ENCODE peak calls at places on chromosomes 1 and 21, in five cellular contexts. U is psoas muscle, Y is tibial artery, I is right atrium auricular region, W is PC-3. N is an unnamed sample.

GRCh38 chr1:111006556-111006955 is 42.8 kb upstream of the LRIF1 start:
- DNase-seq in U (no peak), Y (no peak), I (no peak), W (no peak), N (no peak)

GRCh38 chr1:203999618-204000017 is 73.3 kb upstream of the SOX13 start:
- DNase-seq in U (no peak), Y (no peak), I (no peak), W (no peak), N (no peak)

GRCh38 chr1:184166495-184166894 is 115.0 kb downstream of the TSEN15 start:
- DNase-seq in U (no peak), Y (no peak), I (no peak), W (no peak), N (no peak)

GRCh38 chr21:35020446-35020845 is 28.7 kb downstream of the RUNX1 start:
- DNase-seq in U (no peak), Y (no peak), I (no peak), W (no peak), N (no peak)

GRCh38 chr1:157310401-157310800 is 172.2 kb upstream of the ETV3 start:
- DNase-seq in U (no peak), Y (no peak), I (no peak), W (no peak), N (no peak)

GRCh38 chr1:6112690-6113005 is 67.0 kb downstream of the KCNAB2 start:
- DNase-seq in U (peak; percentile 32), Y (no peak), I (no peak), W (no peak), N (no peak)

GRCh38 chr1:219798283-219799030 is 129.9 kb downstream of the SLC30A10 start:
- DNase-seq in U (no peak), Y (no peak), I (no peak), W (peak; percentile 84), N (no peak)

GRCh38 chr1:41449326-41449921 is 35.1 kb downstream of the EDN2 start:
- DNase-seq in U (no peak), Y (no peak), I (no peak), W (no peak), N (no peak)

GRCh38 chr1:30410153-30410851 is 313.1 kb downstream of the MATN1 start:
- DNase-seq in U (no peak), Y (peak; percentile 40), I (peak; percentile 32), W (no peak), N (no peak)

GRCh38 chr1:24266398-24266941 is 52.7 kb upstream of the GRHL3 start:
- DNase-seq in U (peak; percentile 63), Y (no peak), I (no peak), W (peak; percentile 99), N (peak; percentile 48)

GRCh38 chr1:200771625-200772555 is 33.2 kb downstream of the CAMSAP2 start:
- DNase-seq in U (no peak), Y (no peak), I (no peak), W (peak; percentile 91), N (no peak)

GRCh38 chr1:7326366-7326765 is 444.7 kb upstream of the VAMP3 start:
- DNase-seq in U (no peak), Y (no peak), I (no peak), W (no peak), N (no peak)

GRCh38 chr1:160541622-160542302 is 18.7 kb upstream of the SLAMF6 start:
- DNase-seq in U (no peak), Y (no peak), I (no peak), W (no peak), N (no peak)

GRCh38 chr1:156511656-156512055 is 11.1 kb upstream of the MEF2D start:
- DNase-seq in U (no peak), Y (no peak), I (no peak), W (peak; percentile 16), N (no peak)

GRCh38 chr1:200041337-200042118 is 14.0 kb downstream of the NR5A2 start:
- DNase-seq in U (no peak), Y (no peak), I (no peak), W (no peak), N (no peak)

GRCh38 chr1:15911927-15912326 is 64.0 kb downstream of the ZBTB17 start:
- DNase-seq in U (no peak), Y (no peak), I (no peak), W (peak; percentile 46), N (no peak)

GRCh38 chr1:242212401-242212800 is 213.5 kb upstream of the MAP1LC3C start:
- DNase-seq in U (no peak), Y (no peak), I (no peak), W (no peak), N (peak; percentile 57)

GRCh38 chr1:20370628-20371200 is 80.0 kb downstream of the VWA5B1 start:
- DNase-seq in U (no peak), Y (peak; percentile 7), I (no peak), W (no peak), N (peak; percentile 19)

GRCh38 chr1:42776499-42776898 is 8.3 kb upstream of the TMEM269 start:
- DNase-seq in U (no peak), Y (no peak), I (no peak), W (no peak), N (no peak)

GRCh38 chr1:9792156-9793042 is 31.4 kb downstream of the CLSTN1 start:
- DNase-seq in U (peak; percentile 73), Y (no peak), I (no peak), W (peak; percentile 21), N (peak; percentile 81)

GRCh38 chr21:30256100-30256499 is 26.6 kb downstream of the KRTAP24-1 start:
- DNase-seq in U (no peak), Y (no peak), I (no peak), W (peak; percentile 50), N (no peak)

GRCh38 chr1:2547210-2548067 is 8.7 kb upstream of the TNFRSF14 start:
- DNase-seq in U (no peak), Y (no peak), I (no peak), W (peak; percentile 32), N (no peak)

GRCh38 chr1:26327956-26328362 is 10.2 kb downstream of the CD52 start:
- DNase-seq in U (no peak), Y (no peak), I (no peak), W (no peak), N (peak; percentile 51)

GRCh38 chr1:116302281-116302680 is 70.8 kb upstream of the ATP1A1 start:
- DNase-seq in U (no peak), Y (no peak), I (no peak), W (no peak), N (no peak)

GRCh38 chr1:189662190-189662589 is 815.5 kb downstream of the BRINP3 start:
- DNase-seq in U (no peak), Y (no peak), I (no peak), W (peak; percentile 72), N (no peak)

GRCh38 chr1:110515896-110516295 is 3.1 kb downstream of the KCNA10 start:
- DNase-seq in U (no peak), Y (no peak), I (no peak), W (no peak), N (no peak)

GRCh38 chr1:192170196-192170984 is 12.1 kb downstream of the RGS18 start:
- DNase-seq in U (no peak), Y (no peak), I (no peak), W (no peak), N (no peak)

GRCh38 chr1:22573237-22573636 is 9.9 kb downstream of the EPHA8 start:
- DNase-seq in U (no peak), Y (no peak), I (no peak), W (no peak), N (no peak)

GRCh38 chr1:100252901-100253300 is 3.3 kb upstream of the DBT start:
- DNase-seq in U (no peak), Y (no peak), I (no peak), W (no peak), N (no peak)

GRCh38 chr1:23103001-23103879 is 65.4 kb downstream of the LUZP1 start:
- DNase-seq in U (no peak), Y (no peak), I (no peak), W (peak; percentile 88), N (no peak)

GRCh38 chr1:37661401-37661800 is 26.7 kb upstream of the RSPO1 start:
- DNase-seq in U (no peak), Y (no peak), I (no peak), W (peak; percentile 27), N (no peak)

GRCh38 chr1:240285541-240285940 is 193.9 kb downstream of the FMN2 start:
- DNase-seq in U (no peak), Y (no peak), I (no peak), W (no peak), N (no peak)

GRCh38 chr21:46078322-46078981 is 19.5 kb upstream of the COL6A2 start:
- DNase-seq in U (peak; percentile 72), Y (peak; percentile 83), I (peak; percentile 61), W (no peak), N (no peak)

GRCh38 chr1:244599937-244600350 is 53.0 kb upstream of the DESI2 start:
- DNase-seq in U (no peak), Y (no peak), I (no peak), W (peak; percentile 98), N (no peak)

GRCh38 chr1:94327001-94327685 is 89.8 kb upstream of the ARHGAP29 start:
- DNase-seq in U (peak; percentile 73), Y (no peak), I (peak; percentile 80), W (peak; percentile 63), N (no peak)
- H3K4me1 ChIP-seq in U (peaks cover 35% of the 10 kb centered on the region), Y (peaks cover 71% of the 10 kb centered on the region), I (peaks cover 43% of the 10 kb centered on the region), W (peaks cover 81% of the 10 kb centered on the region), N (peaks cover 30% of the 10 kb centered on the region)

DNA sequence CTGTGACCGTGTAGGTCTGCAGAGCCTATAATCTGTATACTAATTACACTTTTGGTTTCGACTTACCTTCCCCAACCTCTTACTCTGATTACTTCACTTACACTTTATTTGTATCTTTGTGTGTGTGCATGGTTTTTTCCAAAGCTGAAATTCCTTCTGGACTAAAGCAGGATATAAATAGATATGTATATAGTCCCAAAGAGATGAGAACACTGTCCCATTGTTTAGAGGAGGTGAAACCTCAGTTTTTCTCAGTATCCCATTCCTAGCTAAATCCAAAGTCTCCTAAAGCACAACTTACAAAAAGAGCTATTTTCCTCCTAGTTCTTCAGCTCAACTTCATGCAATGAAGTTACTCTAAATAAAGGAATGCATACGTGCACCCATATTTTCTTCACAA is 442.2 kb downstream of the SMYD3 start:
- DNase-seq in U (no peak), Y (no peak), I (no peak), W (no peak), N (peak; percentile 42)
- H3K4me1 ChIP-seq in U (no peaks in the 10 kb centered on the region), Y (no peaks in the 10 kb centered on the region), I (no peaks in the 10 kb centered on the region), W (peaks cover 7% of the 10 kb centered on the region), N (peaks cover 5% of the 10 kb centered on the region)

DNA sequence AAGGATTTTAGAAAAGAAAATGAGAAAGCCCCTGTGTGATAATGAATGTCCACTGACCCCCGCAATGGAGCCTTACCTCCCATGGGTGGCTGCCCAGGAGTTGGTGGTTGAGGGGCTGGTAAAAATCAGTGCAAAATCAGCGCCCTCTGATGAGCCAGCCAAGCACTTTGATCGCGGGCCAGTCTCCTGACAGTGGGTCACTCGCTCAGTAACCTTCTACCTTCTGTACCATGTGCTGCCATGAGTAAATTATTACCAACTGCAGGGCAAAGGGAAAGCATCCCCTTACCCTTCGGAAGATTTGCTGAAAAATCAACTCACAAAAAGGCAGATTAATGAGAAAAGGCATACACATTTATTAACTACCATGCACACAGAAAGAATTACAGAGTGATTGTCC is 58.8 kb downstream of the KCNK1 start:
- DNase-seq in U (no peak), Y (no peak), I (no peak), W (no peak), N (no peak)
- H3K4me1 ChIP-seq in U (no peaks in the 10 kb centered on the region), Y (peaks cover 4% of the 10 kb centered on the region), I (peaks cover 10% of the 10 kb centered on the region), W (peaks cover 13% of the 10 kb centered on the region), N (no peaks in the 10 kb centered on the region)

DNA sequence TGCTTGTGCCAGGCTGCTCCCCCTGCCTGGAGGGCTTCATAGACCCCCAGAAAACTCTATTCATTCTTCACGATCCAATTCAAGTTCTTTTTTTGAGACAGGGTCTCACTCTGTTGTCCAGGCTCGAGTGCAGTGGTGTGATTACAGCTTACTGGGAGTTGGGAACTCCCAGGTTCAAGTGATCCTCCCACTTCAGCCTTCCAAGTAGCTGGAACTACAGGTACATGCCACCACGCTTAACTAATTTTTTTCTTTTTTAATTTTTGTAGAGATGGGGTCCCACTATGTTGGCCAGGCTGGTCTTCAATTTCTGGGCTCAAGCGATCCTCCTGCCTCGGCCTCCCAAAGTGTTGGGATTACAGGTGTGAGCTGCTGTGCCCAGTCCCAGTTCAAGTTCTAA is 4.3 kb downstream of the STK40 start:
- DNase-seq in U (no peak), Y (no peak), I (no peak), W (no peak), N (no peak)
- H3K4me1 ChIP-seq in U (peaks cover 69% of the 10 kb centered on the region), Y (peaks cover 72% of the 10 kb centered on the region), I (peaks cover 61% of the 10 kb centered on the region), W (peaks cover 7% of the 10 kb centered on the region), N (no peaks in the 10 kb centered on the region)

N was measured in SJCRH30.